ENCODE peak calls at places on chromosome 15, in seven cellular contexts. H is left ventricle myocardium superior; O is effector memory CD8-positive, alpha-beta T cell; C is naive B cell; Z is heart right ventricle; I is HCT116; U is psoas muscle. M is an unnamed sample.

GRCh38 chr15:39511000-39511914 is 69.6 kb upstream of the THBS1 start:
- ATAC-seq in H (peak), O (no peak), C (no peak), Z (peak), I (no peak), U (peak), M (no peak)

GRCh38 chr15:38874464-38874863 is 309.9 kb upstream of the RASGRP1 start:
- ATAC-seq in H (no peak), O (no peak), C (no peak), Z (no peak), I (no peak), U (no peak), M (no peak)

GRCh38 chr15:32872606-32873291 is 154.9 kb downstream of the GREM1 start:
- ATAC-seq in H (peak), O (no peak), C (no peak), Z (peak), I (no peak), U (peak), M (no peak)

GRCh38 chr15:37203050-37203449 is 102.7 kb upstream of the MEIS2 start:
- ATAC-seq in H (no peak), O (no peak), C (no peak), Z (no peak), I (no peak), U (no peak), M (no peak)

GRCh38 chr15:56963719-56964118 is 45.3 kb downstream of the TCF12 start:
- ATAC-seq in H (peak), O (no peak), C (no peak), Z (no peak), I (no peak), U (no peak), M (no peak)

GRCh38 chr15:42385206-42385979 is 26.1 kb downstream of the CAPN3 start:
- ATAC-seq in H (peak), O (peak), C (no peak), Z (peak), I (peak), U (peak), M (no peak)

GRCh38 chr15:68699881-68700394 is 120.8 kb downstream of the ANP32A start:
- ATAC-seq in H (peak), O (no peak), C (no peak), Z (peak), I (no peak), U (peak), M (no peak)

GRCh38 chr15:82835391-82835917 is 26.0 kb downstream of the WHAMM start:
- ATAC-seq in H (no peak), O (no peak), C (no peak), Z (no peak), I (no peak), U (no peak), M (no peak)

GRCh38 chr15:70264014-70264492 is 166.3 kb upstream of the TLE3 start:
- ATAC-seq in H (peak), O (no peak), C (peak), Z (peak), I (no peak), U (peak), M (peak)

GRCh38 chr15:79962178-79962577 is 8.8 kb downstream of the BCL2A1 start:
- ATAC-seq in H (peak), O (no peak), C (peak), Z (no peak), I (no peak), U (no peak), M (peak)

GRCh38 chr15:63015618-63016017 is 26.9 kb upstream of the TPM1 start:
- ATAC-seq in H (peak), O (no peak), C (no peak), Z (peak), I (no peak), U (peak), M (no peak)

GRCh38 chr15:63296195-63296594 is 18.8 kb downstream of the APH1B start:
- ATAC-seq in H (peak), O (peak), C (no peak), Z (peak), I (no peak), U (no peak), M (no peak)

GRCh38 chr15:48896775-48897143 is 18.8 kb downstream of the EID1 start:
- ATAC-seq in H (peak), O (no peak), C (no peak), Z (peak), I (no peak), U (no peak), M (no peak)

GRCh38 chr15:79163395-79163794 is 72.8 kb upstream of the RASGRF1 start:
- ATAC-seq in H (no peak), O (no peak), C (no peak), Z (no peak), I (no peak), U (no peak), M (no peak)

GRCh38 chr15:83015361-83015760 is 3.9 kb upstream of the C15orf40 start:
- ATAC-seq in H (no peak), O (no peak), C (no peak), Z (no peak), I (no peak), U (no peak), M (no peak)

GRCh38 chr15:71191296-71191695 is 76.0 kb downstream of the THSD4 start:
- ATAC-seq in H (no peak), O (no peak), C (no peak), Z (no peak), I (no peak), U (no peak), M (no peak)

GRCh38 chr15:84911879-84912660 is 27.6 kb downstream of the SLC28A1 start:
- ATAC-seq in H (peak), O (no peak), C (no peak), Z (peak), I (peak), U (peak), M (no peak)

GRCh38 chr15:57866149-57866736 is 159.7 kb downstream of the POLR2M start:
- ATAC-seq in H (peak), O (no peak), C (no peak), Z (no peak), I (peak), U (no peak), M (no peak)

M was measured in stimulated activated memory B cell treated with anti-CD40 and anti-IgM and Interleukin-4, amounts not matched to agents 10 μg/mL and 1 μg/mL and 100 μg/mL, for 72 hours.